ENCODE peak calls at places on chromosomes 6 and 20, in four cellular contexts. X is GM12878, F is K562, K is GM12891. R is an unnamed sample.

GRCh38 chr20:24699321-24700165 is 230.1 kb downstream of the SYNDIG1 start:
- DNase-seq in X (no peak), F (no peak), K (no peak), R (no peak)

GRCh38 chr6:99092009-99092408 is 144.3 kb upstream of the FBXL4 start:
- DNase-seq in X (peak; percentile 13), F (no peak), K (peak; percentile 13), R (no peak)

GRCh38 chr6:33987531-33988021 is 158.3 kb downstream of the GRM4 start:
- DNase-seq in X (no peak), F (no peak), K (no peak), R (no peak)

GRCh38 chr20:49404461-49404860 is 78.0 kb downstream of the KCNB1 start:
- DNase-seq in X (no peak), F (no peak), K (no peak), R (no peak)

GRCh38 chr20:25254986-25255680 is 7.2 kb downstream of the PYGB start:
- DNase-seq in X (no peak), F (no peak), K (no peak), R (no peak)

GRCh38 chr6:35025241-35026188 is 115.6 kb downstream of the TCP11 start:
- DNase-seq in X (no peak), F (no peak), K (no peak), R (no peak)

GRCh38 chr20:59082077-59082740 is 39.6 kb upstream of the PRELID3B start:
- DNase-seq in X (no peak), F (peak; percentile 19), K (no peak), R (no peak)

GRCh38 chr6:30782425-30783014 is 38.2 kb upstream of the IER3 start:
- DNase-seq in X (no peak), F (no peak), K (no peak), R (no peak)

GRCh38 chr20:19026121-19026878 is 186.1 kb upstream of the SLC24A3 start:
- DNase-seq in X (peak; percentile 33), F (no peak), K (peak; percentile 34), R (peak; percentile 36)

GRCh38 chr6:30171677-30172471 is 8.5 kb downstream of the TRIM15 start:
- DNase-seq in X (no peak), F (no peak), K (no peak), R (no peak)

GRCh38 chr20:33790571-33790970 is 20.6 kb upstream of the CHMP4B start:
- DNase-seq in X (no peak), F (no peak), K (no peak), R (no peak)

GRCh38 chr6:127483399-127484055 is 24.3 kb upstream of the KIAA0408 start:
- DNase-seq in X (no peak), F (no peak), K (no peak), R (no peak)

GRCh38 chr6:22433745-22434144 is 135.6 kb upstream of the HDGFL1 start:
- DNase-seq in X (no peak), F (no peak), K (no peak), R (no peak)
- TF ChIP-seq TAF1 in X (no peak), F (no peak), K (no peak), R (no peak)

DNA sequence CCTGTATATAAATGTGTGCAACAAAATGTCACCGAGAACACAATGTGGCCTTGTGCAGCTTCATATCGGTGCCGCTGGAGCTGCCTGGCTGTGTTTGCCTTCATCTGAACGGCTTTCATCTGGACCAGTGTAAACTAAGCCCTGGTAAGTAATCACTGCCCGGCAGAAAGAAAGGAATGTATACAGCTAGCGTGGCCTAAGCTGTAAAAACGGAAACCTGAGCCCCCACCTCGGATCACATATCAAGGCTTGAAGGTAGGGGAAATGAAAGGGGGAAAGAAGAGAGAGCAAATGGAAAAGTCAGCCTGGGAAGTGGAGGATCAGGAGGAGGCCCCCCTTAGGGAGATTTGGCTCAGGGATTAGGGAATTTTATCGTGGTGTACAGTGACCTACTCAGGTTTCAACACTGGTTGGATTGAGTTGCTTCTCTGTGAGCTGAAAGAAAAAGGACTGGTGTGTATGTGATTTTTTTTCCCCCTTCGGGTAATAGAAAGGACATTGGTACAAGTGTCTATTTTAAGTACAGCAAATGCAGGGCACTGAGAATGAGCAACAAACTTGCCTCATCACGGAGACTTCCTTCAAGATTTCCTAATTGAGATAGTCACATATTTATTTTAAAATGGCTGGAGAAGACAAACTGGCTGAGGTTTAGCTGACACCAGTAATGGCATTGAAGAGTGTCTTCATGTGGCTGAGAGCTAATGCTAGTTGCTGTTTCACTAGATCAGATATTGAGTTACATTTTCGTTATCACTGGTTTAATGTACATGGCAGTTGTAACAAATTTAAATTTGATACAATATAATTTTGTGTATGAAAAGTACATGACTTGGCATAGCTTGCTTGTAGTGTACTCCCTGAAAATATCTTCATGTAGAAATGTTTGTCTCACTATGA is 3.5 kb downstream of the SOBP start:
- DNase-seq in X (no peak), F (no peak), K (no peak), R (no peak)
- TF ChIP-seq POLR2AphosphoS5 in X (no peak), F (no peak), K (no peak), R (no peak)

DNA sequence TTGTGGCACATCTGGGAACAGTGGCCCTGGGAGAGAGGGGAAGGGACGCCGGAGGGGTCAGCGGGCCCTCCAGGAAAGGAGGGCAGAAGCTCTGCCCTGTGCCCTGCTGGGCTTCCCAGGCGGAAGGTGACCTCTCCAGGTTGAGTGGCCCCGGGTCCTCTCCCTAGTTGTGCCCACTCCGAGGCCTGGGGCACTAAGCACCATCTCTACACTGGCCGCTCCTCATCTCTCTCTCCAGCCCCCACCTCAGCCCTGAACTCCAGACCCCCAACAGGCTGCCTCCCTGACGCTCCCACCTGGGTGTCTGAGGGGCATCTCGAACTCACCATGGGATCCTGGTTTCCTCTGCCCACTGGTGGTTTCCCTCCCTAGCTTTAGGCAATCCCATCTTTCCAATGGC is 18.1 kb downstream of the KCNG1 start:
- DNase-seq in X (no peak), F (no peak), K (no peak), R (no peak)
- TF ChIP-seq TAF1 in X (no peak), F (no peak), K (no peak), R (no peak)

DNA sequence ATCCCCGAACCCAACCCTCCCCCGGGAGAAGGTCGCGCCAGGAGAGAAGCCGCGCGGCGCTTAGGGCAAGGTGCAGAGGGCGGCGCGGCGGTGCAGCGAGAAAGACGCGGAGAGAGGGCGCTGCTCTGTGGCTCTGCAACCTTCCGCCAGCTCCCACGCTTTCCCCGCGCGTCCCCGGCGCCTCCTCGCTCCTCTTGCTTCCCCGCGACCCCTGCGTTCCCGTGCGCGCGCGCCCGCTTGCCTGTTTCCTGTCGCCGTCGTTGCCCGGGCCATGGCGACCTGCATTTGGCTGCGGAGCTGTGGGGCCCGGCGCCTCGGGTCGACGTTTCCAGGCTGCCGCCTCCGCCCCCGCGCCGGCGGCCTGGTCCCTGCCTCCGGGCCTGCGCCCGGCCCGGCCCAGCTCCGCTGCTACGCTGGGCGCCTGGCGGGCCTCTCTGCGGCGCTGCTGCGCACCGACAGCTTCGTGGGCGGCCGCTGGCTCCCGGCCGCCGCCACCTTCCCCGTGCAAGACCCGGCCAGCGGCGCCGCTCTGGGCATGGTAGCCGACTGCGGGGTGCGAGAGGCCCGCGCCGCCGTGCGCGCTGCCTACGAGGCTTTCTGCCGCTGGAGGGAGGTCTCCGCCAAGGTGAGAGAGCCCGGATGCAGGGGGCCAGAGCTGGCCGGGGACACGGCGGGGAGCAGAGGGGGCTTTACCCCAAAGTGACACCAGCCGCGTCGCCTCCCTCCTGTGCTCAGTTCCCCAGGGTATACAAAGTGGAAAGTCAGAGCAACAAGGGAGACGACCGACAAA is at the start of gene ALDH5A1:
- DNase-seq in X (no peak), F (peak; percentile 71), K (peak; percentile 60), R (peak; percentile 66)
- TF ChIP-seq POLR2AphosphoS5 in X (no peak), F (peak; percentile 33), K (no peak), R (no peak)

GRCh38 chr20:63652192-63652980 is 838 bp downstream of the STMN3 start:
- DNase-seq in X (no peak), F (peak; percentile 64), K (no peak), R (no peak)
- TF ChIP-seq TAF1 in X (no peak), F (no peak), K (no peak), R (no peak)

DNA sequence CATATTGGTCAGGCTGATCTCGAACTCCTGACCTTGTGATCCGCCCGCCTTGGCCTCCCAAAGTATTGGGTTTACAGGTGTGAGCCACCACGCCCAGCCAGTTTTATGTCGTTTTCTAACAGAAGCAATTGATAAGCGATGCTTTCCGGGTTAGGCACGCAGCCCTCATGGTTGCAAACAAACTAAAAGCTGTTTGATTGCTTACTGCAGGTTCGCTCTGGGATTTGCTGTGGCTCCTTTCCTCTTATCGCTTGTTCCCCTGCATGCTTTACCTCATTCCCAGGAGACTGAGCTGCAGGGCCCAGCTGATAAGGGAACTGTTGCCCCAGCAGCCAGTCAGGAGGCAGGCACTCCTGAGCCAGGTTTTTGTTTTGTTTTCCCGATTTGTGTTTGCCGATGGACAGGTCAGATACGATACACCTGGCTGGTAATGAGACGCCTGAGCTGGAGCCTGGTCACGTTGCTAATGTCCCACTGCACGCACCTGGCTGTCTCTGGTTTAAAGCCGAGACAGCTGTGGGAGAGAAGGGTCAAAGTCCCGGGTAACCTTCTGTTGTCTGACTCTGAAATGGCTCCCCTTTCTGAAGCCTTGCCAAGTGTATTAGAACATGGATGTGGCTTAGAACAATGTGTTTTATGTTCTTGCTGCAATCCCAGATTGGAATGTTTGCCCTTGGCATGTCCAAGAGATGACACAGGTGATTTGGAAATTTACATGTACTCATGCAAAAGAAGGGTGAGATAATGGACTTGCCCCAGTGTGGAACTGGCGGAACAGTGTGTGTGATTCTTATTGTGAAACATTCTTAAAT is 19.9 kb downstream of the DSP start:
- DNase-seq in X (no peak), F (peak; percentile 49), K (no peak), R (no peak)
- TF ChIP-seq POLR2AphosphoS5 in X (no peak), F (no peak), K (no peak), R (no peak)

GRCh38 chr6:16707101-16707783 is 54.0 kb downstream of the ATXN1 start:
- DNase-seq in X (no peak), F (no peak), K (no peak), R (no peak)

GRCh38 chr6:16704706-16705402 is 56.4 kb downstream of the ATXN1 start:
- DNase-seq in X (no peak), F (no peak), K (no peak), R (no peak)

GRCh38 chr6:16705403-16705993 is 55.8 kb downstream of the ATXN1 start:
- DNase-seq in X (no peak), F (no peak), K (no peak), R (no peak)

GRCh38 chr6:16700202-16700997 is 60.9 kb downstream of the ATXN1 start:
- DNase-seq in X (no peak), F (no peak), K (no peak), R (no peak)

DNA sequence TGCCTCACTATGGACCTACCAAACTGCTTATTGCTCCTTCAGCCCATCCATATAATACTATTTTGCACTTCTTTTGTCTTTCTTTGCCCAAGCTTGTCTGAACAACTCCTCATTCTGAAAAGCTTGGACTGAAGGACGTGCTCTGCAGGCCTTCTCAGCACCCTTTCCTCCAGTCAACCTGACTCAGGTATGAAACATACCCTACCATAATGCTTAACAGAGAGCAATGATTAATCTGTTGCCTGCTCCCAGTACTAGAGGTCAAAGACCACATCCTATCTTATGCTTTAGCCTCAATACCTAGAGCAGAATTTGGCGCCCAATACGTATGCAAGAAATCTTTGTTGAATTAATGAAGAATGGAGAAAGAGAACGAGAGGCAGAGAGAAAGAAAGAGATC is 55.2 kb downstream of the ATXN1 start:
- DNase-seq in X (no peak), F (no peak), K (no peak), R (no peak)
- TF ChIP-seq TAF1 in X (no peak), F (no peak), K (no peak), R (no peak)